ENCODE peak calls at places on chromosome 3, in six cellular contexts. S is neural progenitor cell, N is left ventricle myocardium inferior, Q is psoas muscle, Z is cardiac muscle cell, L is esophagus muscularis mucosa. Y is an unnamed sample.

GRCh38 chr3:18900994-18901393 is 247.3 kb upstream of the KCNH8 start:
- DNase-seq in S (no peak), N (no peak), Q (no peak), Z (no peak), L (no peak), Y (no peak)

GRCh38 chr3:99780749-99781148 is 36.9 kb upstream of the CMSS1 start:
- DNase-seq in S (no peak), N (no peak), Q (no peak), Z (no peak), L (no peak), Y (no peak)

GRCh38 chr3:59573911-59574310 is 524.1 kb upstream of the CFAP20DC start:
- DNase-seq in S (no peak), N (peak; percentile 24), Q (peak; percentile 24), Z (no peak), L (no peak), Y (no peak)

GRCh38 chr3:182937293-182938051 is 42.9 kb downstream of the DCUN1D1 start:
- DNase-seq in S (no peak), N (no peak), Q (no peak), Z (no peak), L (no peak), Y (no peak)

GRCh38 chr3:99945328-99945995 is 127.8 kb downstream of the CMSS1 start:
- DNase-seq in S (no peak), N (no peak), Q (no peak), Z (no peak), L (no peak), Y (no peak)

GRCh38 chr3:178325330-178325729 is 210.9 kb upstream of the KCNMB2 start:
- DNase-seq in S (peak; percentile 6), N (no peak), Q (no peak), Z (no peak), L (no peak), Y (no peak)

GRCh38 chr3:108029466-108029865 is 61.4 kb downstream of the CD47 start:
- DNase-seq in S (no peak), N (no peak), Q (no peak), Z (no peak), L (no peak), Y (no peak)

GRCh38 chr3:159765860-159766294 is 222.8 kb upstream of the IL12A start:
- DNase-seq in S (no peak), N (no peak), Q (no peak), Z (peak; percentile 65), L (no peak), Y (peak; percentile 38)

GRCh38 chr3:50474717-50475116 is 28.7 kb downstream of the CACNA2D2 start:
- DNase-seq in S (no peak), N (no peak), Q (no peak), Z (no peak), L (no peak), Y (no peak)

GRCh38 chr3:102102394-102102793 is 253.1 kb downstream of the NFKBIZ start:
- DNase-seq in S (no peak), N (no peak), Q (no peak), Z (no peak), L (no peak), Y (no peak)

GRCh38 chr3:20916966-20917606 is 731.1 kb upstream of the SGO1 start:
- DNase-seq in S (no peak), N (no peak), Q (no peak), Z (no peak), L (no peak), Y (no peak)

GRCh38 chr3:38843898-38844297 is 27.9 kb upstream of the SCN10A start:
- DNase-seq in S (peak; percentile 62), N (no peak), Q (no peak), Z (peak; percentile 58), L (peak; percentile 78), Y (no peak)

GRCh38 chr3:49124991-49125670 is 4.5 kb upstream of the USP19 start:
- DNase-seq in S (no peak), N (no peak), Q (no peak), Z (no peak), L (no peak), Y (no peak)

GRCh38 chr3:186442162-186442561 is 80.1 kb upstream of the DGKG start:
- DNase-seq in S (no peak), N (peak; percentile 39), Q (no peak), Z (no peak), L (peak; percentile 50), Y (peak; percentile 79)

GRCh38 chr3:184505479-184505878 is 56.1 kb upstream of the EPHB3 start:
- DNase-seq in S (no peak), N (no peak), Q (no peak), Z (no peak), L (no peak), Y (no peak)

GRCh38 chr3:27031476-27031875 is 337.7 kb downstream of the NEK10 start:
- DNase-seq in S (no peak), N (no peak), Q (no peak), Z (no peak), L (no peak), Y (no peak)

GRCh38 chr3:38214560-38214959 is 49.2 kb downstream of the OXSR1 start:
- DNase-seq in S (no peak), N (no peak), Q (no peak), Z (no peak), L (no peak), Y (no peak)

GRCh38 chr3:177282028-177282655 is 84.9 kb upstream of the TBL1XR1 start:
- DNase-seq in S (no peak), N (no peak), Q (no peak), Z (no peak), L (no peak), Y (no peak)

GRCh38 chr3:193826126-193826795 is 233.3 kb downstream of the OPA1 start:
- DNase-seq in S (no peak), N (no peak), Q (peak; percentile 33), Z (no peak), L (no peak), Y (peak; percentile 46)

GRCh38 chr3:175273573-175273972 is 414.4 kb downstream of the NAALADL2 start:
- DNase-seq in S (no peak), N (no peak), Q (no peak), Z (no peak), L (no peak), Y (no peak)

GRCh38 chr3:197960694-197961581 is 921 bp downstream of the LMLN start:
- DNase-seq in S (no peak), N (no peak), Q (peak; percentile 30), Z (no peak), L (peak; percentile 92), Y (no peak)
- H3K27ac ChIP-seq in S (no peak overlapping the region), N (peak overlapping the region; percentile 88), Q (peak overlapping the region; percentile 81), Z (peak overlapping the region; percentile 41), L (peak overlapping the region; percentile 82), Y (peak overlapping the region; percentile 81)

DNA sequence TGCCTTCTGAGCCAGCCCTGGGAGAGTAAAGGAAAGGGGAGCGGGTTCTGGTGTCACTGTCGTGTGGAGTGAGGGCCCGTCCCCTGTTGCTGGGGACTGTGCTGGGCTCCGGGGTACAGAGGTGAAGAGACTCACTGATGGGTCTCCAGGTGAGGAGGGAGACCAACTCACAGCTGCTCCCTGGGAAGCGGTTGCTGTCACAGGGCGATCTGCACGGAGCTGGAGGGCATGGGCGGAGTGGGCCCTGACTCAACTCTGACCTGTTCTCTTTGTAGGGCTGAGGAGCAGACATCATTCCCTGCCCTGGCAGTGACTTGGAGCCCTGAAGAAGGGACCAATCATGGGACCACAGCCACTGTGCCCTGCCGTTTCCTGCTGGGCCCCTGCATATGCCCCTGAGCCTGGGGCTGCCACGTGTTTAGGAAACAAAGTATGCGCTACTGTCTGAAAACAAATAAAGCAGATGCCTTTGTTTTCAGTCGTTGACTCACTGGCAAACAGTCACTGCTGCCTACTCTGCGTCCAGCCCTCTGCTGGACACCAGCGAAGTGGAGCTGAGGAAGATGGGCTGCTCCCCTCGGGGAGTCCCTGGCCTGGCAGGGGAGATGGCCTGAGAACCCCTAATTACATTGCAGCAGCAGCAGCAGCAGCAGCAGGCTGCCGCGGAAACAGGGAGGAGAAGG is 22.9 kb upstream of the PLXNA1 start:
- DNase-seq in S (peak; percentile 73), N (peak; percentile 9), Q (no peak), Z (no peak), L (no peak), Y (no peak)
- TF ChIP-seq CTCF in S (peak; percentile 44), N (no peak), Q (no peak), Z (peak; percentile 39), L (no peak), Y (no peak)

GRCh38 chr3:152607179-152607578 is 227.8 kb upstream of the P2RY1 start:
- DNase-seq in S (no peak), N (no peak), Q (no peak), Z (no peak), L (no peak), Y (no peak)

GRCh38 chr3:152609891-152610290 is 225.0 kb upstream of the P2RY1 start:
- DNase-seq in S (no peak), N (no peak), Q (no peak), Z (no peak), L (no peak), Y (no peak)

GRCh38 chr3:152611905-152612304 is 223.0 kb upstream of the P2RY1 start:
- DNase-seq in S (no peak), N (no peak), Q (no peak), Z (no peak), L (no peak), Y (no peak)

GRCh38 chr3:152610621-152611020 is 224.3 kb upstream of the P2RY1 start:
- DNase-seq in S (no peak), N (no peak), Q (no peak), Z (no peak), L (no peak), Y (no peak)
- H3K4me3 ChIP-seq in S (no peak overlapping the region), N (no peak overlapping the region), Q (no peak overlapping the region), Z (no peak overlapping the region), L (no peak overlapping the region), Y (no peak overlapping the region)

DNA sequence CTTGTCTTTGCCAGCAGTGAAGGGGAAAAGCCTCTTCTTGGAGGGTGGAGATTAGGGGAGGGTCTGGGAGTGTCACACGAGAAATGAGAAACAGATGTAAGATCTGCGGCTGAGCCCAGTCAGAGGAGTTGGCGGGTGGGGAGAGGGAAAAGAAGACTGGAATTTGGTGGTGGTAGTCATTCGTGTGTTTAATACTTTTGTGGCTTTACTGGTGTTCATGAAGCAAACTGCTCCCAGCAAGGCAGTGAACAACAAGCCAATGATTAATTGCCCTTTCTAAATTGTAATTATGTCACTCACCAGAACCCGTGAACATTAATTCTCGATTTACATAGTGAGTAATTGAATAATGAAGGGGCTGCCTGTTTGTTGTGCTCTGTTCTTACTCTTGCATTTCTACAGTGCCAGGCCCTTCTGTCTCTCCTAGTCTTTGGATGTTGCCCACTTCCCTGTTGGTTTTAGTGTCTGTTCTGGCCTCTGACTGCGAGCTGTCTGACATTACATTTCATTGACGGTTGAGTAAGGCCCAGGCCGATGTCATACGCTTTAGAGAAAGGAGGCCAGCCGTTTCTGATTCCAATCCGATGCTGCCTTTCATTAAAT is 78.0 kb downstream of the CHCHD6 start:
- DNase-seq in S (peak; percentile 62), N (no peak), Q (no peak), Z (peak; percentile 4), L (no peak), Y (no peak)
- H3K27ac ChIP-seq in S (peak overlapping the region; percentile 85), N (peak overlapping the region; percentile 54), Q (no peak overlapping the region), Z (no peak overlapping the region), L (peak overlapping the region; percentile 41), Y (no peak overlapping the region)